ENCODE peak calls at places on chromosomes 7 and 10, in eight cellular contexts. One of them, this sample, is unnamed.
A peak's percentile ranks its signal among the peaks of the same experiment; 100 is the strongest.

GRCh38 chr7:34042406-34042805 is 137.1 kb downstream of the BMPER start:
- DNase-seq in GM10248: no peak
- DNase-seq in prostate gland: no peak
- DNase-seq in endothelial cell: no peak
- DNase-seq in SK-N-SH: no peak
- DNase-seq in AG10803: peak; percentile 74
- DNase-seq in epithelial cell of esophagus: no peak
- DNase-seq in GM20000: no peak
- DNase-seq in this sample: peak; percentile 65

GRCh38 chr10:29022513-29022912 is 266.4 kb upstream of the LYZL1 start:
- DNase-seq in GM10248: no peak
- DNase-seq in prostate gland: no peak
- DNase-seq in AG10803: no peak
- DNase-seq in endothelial cell: no peak
- DNase-seq in epithelial cell of esophagus: no peak
- DNase-seq in GM20000: no peak
- DNase-seq in SK-N-SH: peak; percentile 48
- DNase-seq in this sample: no peak

GRCh38 chr7:90999989-91000979 is 263.9 kb upstream of the FZD1 start:
- DNase-seq in GM10248: no peak
- DNase-seq in AG10803: peak; percentile 69
- DNase-seq in prostate gland: no peak
- DNase-seq in SK-N-SH: no peak
- DNase-seq in endothelial cell: no peak
- DNase-seq in GM20000: no peak
- DNase-seq in epithelial cell of esophagus: no peak
- DNase-seq in this sample: peak; percentile 23

GRCh38 chr7:121909721-121910359 is 36.9 kb downstream of the PTPRZ1 start:
- DNase-seq in epithelial cell of esophagus: no peak
- DNase-seq in prostate gland: no peak
- DNase-seq in GM10248: no peak
- DNase-seq in AG10803: peak; percentile 1
- DNase-seq in SK-N-SH: no peak
- DNase-seq in GM20000: no peak
- DNase-seq in endothelial cell: no peak
- DNase-seq in this sample: no peak

GRCh38 chr7:2231992-2232765 is 566 bp downstream of the MAD1L1 start:
- DNase-seq in GM10248: peak; percentile 51
- DNase-seq in endothelial cell: peak; percentile 21
- DNase-seq in SK-N-SH: peak; percentile 93
- DNase-seq in GM20000: peak; percentile 52
- DNase-seq in AG10803: peak; percentile 15
- DNase-seq in epithelial cell of esophagus: no peak
- DNase-seq in prostate gland: no peak
- DNase-seq in this sample: no peak

GRCh38 chr7:105439174-105439893 is 50.6 kb upstream of the SRPK2 start:
- DNase-seq in GM20000: no peak
- DNase-seq in endothelial cell: no peak
- DNase-seq in prostate gland: peak; percentile 31
- DNase-seq in AG10803: peak; percentile 96
- DNase-seq in SK-N-SH: peak; percentile 32
- DNase-seq in epithelial cell of esophagus: peak; percentile 98
- DNase-seq in GM10248: no peak
- DNase-seq in this sample: peak; percentile 96

GRCh38 chr7:158264881-158265742 is 322.5 kb downstream of the PTPRN2 start:
- DNase-seq in prostate gland: no peak
- DNase-seq in GM20000: no peak
- DNase-seq in endothelial cell: no peak
- DNase-seq in AG10803: no peak
- DNase-seq in epithelial cell of esophagus: no peak
- DNase-seq in GM10248: no peak
- DNase-seq in SK-N-SH: no peak
- DNase-seq in this sample: no peak

GRCh38 chr7:134599371-134599770 is 47.3 kb upstream of the BPGM start:
- DNase-seq in GM10248: no peak
- DNase-seq in epithelial cell of esophagus: no peak
- DNase-seq in AG10803: no peak
- DNase-seq in endothelial cell: no peak
- DNase-seq in GM20000: no peak
- DNase-seq in SK-N-SH: no peak
- DNase-seq in prostate gland: no peak
- DNase-seq in this sample: no peak

GRCh38 chr10:22438714-22439113 is 93.4 kb downstream of the SPAG6 start:
- DNase-seq in AG10803: no peak
- DNase-seq in GM10248: no peak
- DNase-seq in epithelial cell of esophagus: no peak
- DNase-seq in GM20000: no peak
- DNase-seq in endothelial cell: no peak
- DNase-seq in SK-N-SH: no peak
- DNase-seq in prostate gland: no peak
- DNase-seq in this sample: no peak

GRCh38 chr7:32164341-32164996 is 94.3 kb upstream of the PDE1C start:
- DNase-seq in GM20000: no peak
- DNase-seq in prostate gland: no peak
- DNase-seq in epithelial cell of esophagus: peak; percentile 81
- DNase-seq in GM10248: no peak
- DNase-seq in AG10803: peak; percentile 83
- DNase-seq in SK-N-SH: peak; percentile 12
- DNase-seq in endothelial cell: no peak
- DNase-seq in this sample: peak; percentile 26

GRCh38 chr7:106126170-106126938 is 14.2 kb upstream of the SYPL1 start:
- DNase-seq in AG10803: peak; percentile 45
- DNase-seq in prostate gland: no peak
- DNase-seq in GM10248: no peak
- DNase-seq in epithelial cell of esophagus: peak; percentile 83
- DNase-seq in endothelial cell: no peak
- DNase-seq in SK-N-SH: no peak
- DNase-seq in GM20000: no peak
- DNase-seq in this sample: peak; percentile 35

GRCh38 chr7:70229242-70229641 is 631.0 kb downstream of the AUTS2 start:
- DNase-seq in GM20000: no peak
- DNase-seq in SK-N-SH: no peak
- DNase-seq in GM10248: no peak
- DNase-seq in prostate gland: no peak
- DNase-seq in endothelial cell: no peak
- DNase-seq in epithelial cell of esophagus: no peak
- DNase-seq in AG10803: no peak
- DNase-seq in this sample: no peak

GRCh38 chr7:151193203-151193602 is 6.2 kb upstream of the ASB10 start:
- DNase-seq in endothelial cell: no peak
- DNase-seq in prostate gland: no peak
- DNase-seq in AG10803: no peak
- DNase-seq in epithelial cell of esophagus: no peak
- DNase-seq in GM10248: no peak
- DNase-seq in GM20000: no peak
- DNase-seq in SK-N-SH: no peak
- DNase-seq in this sample: no peak

GRCh38 chr10:42986618-42987017 is 90.3 kb upstream of the RET start:
- DNase-seq in AG10803: peak; percentile 1
- DNase-seq in epithelial cell of esophagus: no peak
- DNase-seq in SK-N-SH: no peak
- DNase-seq in GM10248: no peak
- DNase-seq in prostate gland: no peak
- DNase-seq in endothelial cell: no peak
- DNase-seq in GM20000: no peak
- DNase-seq in this sample: no peak

GRCh38 chr10:19250542-19250941 is 201.9 kb downstream of the MALRD1 start:
- DNase-seq in epithelial cell of esophagus: no peak
- DNase-seq in GM20000: no peak
- DNase-seq in prostate gland: no peak
- DNase-seq in endothelial cell: no peak
- DNase-seq in SK-N-SH: no peak
- DNase-seq in AG10803: no peak
- DNase-seq in GM10248: no peak
- DNase-seq in this sample: no peak

GRCh38 chr7:151721694-151722093 is 155.2 kb downstream of the PRKAG2 start:
- DNase-seq in endothelial cell: no peak
- DNase-seq in prostate gland: no peak
- DNase-seq in SK-N-SH: peak; percentile 89
- DNase-seq in epithelial cell of esophagus: no peak
- DNase-seq in GM10248: no peak
- DNase-seq in GM20000: no peak
- DNase-seq in AG10803: no peak
- DNase-seq in this sample: no peak

DNA sequence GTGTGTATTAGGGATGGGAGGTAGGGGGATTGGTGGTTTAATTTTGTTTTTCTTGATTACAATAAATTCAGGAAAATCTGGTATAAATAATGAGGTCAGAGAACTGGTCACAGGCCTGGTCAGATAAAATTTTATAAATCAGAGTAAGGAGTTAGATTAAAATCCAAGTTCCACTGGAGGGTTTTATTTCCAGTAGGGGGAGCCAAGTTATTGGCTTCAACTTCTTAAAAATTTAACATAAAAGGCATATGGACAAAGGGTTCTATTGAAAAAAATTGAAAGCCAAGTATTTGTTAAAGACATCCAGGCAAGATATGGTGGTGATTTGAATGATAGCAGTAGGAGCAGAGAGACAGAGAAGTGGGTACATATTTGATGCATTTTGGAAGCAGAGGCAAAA is 763.3 kb downstream of the SORCS1 start:
- DNase-seq in AG10803: no peak
- DNase-seq in GM10248: no peak
- DNase-seq in SK-N-SH: no peak
- DNase-seq in epithelial cell of esophagus: peak; percentile 44
- DNase-seq in GM20000: no peak
- DNase-seq in endothelial cell: no peak
- DNase-seq in prostate gland: no peak
- DNase-seq in this sample: peak; percentile 44
- TF ChIP-seq CTCF in AG10803: peak; percentile 46
- TF ChIP-seq CTCF in GM10248: no peak
- TF ChIP-seq CTCF in SK-N-SH: peak; percentile 41
- TF ChIP-seq CTCF in epithelial cell of esophagus: peak; percentile 44
- TF ChIP-seq CTCF in GM20000: no peak
- TF ChIP-seq CTCF in endothelial cell: peak; percentile 53
- TF ChIP-seq CTCF in prostate gland: no peak
- TF ChIP-seq CTCF in this sample: peak; percentile 87

GRCh38 chr7:119720541-119720940 is 552.4 kb upstream of the KCND2 start:
- DNase-seq in AG10803: peak; percentile 60
- DNase-seq in prostate gland: no peak
- DNase-seq in GM10248: no peak
- DNase-seq in SK-N-SH: no peak
- DNase-seq in epithelial cell of esophagus: peak; percentile 79
- DNase-seq in GM20000: no peak
- DNase-seq in endothelial cell: no peak
- DNase-seq in this sample: peak; percentile 2
- TF ChIP-seq CTCF in AG10803: no peak
- TF ChIP-seq CTCF in prostate gland: no peak
- TF ChIP-seq CTCF in GM10248: no peak
- TF ChIP-seq CTCF in SK-N-SH: no peak
- TF ChIP-seq CTCF in epithelial cell of esophagus: no peak
- TF ChIP-seq CTCF in GM20000: no peak
- TF ChIP-seq CTCF in endothelial cell: no peak
- TF ChIP-seq CTCF in this sample: no peak

DNA sequence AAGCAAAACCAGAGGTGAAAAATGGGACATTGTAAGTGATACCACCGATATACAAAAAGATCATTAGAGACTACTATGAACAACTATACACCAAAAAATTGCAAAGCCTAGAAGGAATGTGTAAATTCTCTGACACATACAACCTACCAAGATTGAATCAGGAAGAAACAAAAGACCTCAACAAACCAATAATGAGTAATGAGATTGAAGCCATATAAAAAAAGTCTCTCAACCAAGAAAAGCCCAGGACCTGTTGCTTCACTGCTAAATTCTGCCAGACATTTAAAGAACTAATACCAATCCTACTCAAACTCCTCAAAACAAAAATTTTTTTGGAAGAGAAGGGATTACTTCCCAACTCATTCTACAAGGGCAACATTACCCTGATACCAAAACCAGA is 134.0 kb downstream of the TPST1 start:
- DNase-seq in epithelial cell of esophagus: peak; percentile 33
- DNase-seq in SK-N-SH: no peak
- DNase-seq in prostate gland: no peak
- DNase-seq in GM10248: no peak
- DNase-seq in endothelial cell: no peak
- DNase-seq in GM20000: no peak
- DNase-seq in AG10803: no peak
- DNase-seq in this sample: no peak
- TF ChIP-seq CTCF in epithelial cell of esophagus: no peak
- TF ChIP-seq CTCF in SK-N-SH: no peak
- TF ChIP-seq CTCF in prostate gland: no peak
- TF ChIP-seq CTCF in GM10248: no peak
- TF ChIP-seq CTCF in endothelial cell: no peak
- TF ChIP-seq CTCF in GM20000: no peak
- TF ChIP-seq CTCF in AG10803: no peak
- TF ChIP-seq CTCF in this sample: no peak

GRCh38 chr7:100759357-100760171 is 26.2 kb downstream of the ZAN start:
- DNase-seq in epithelial cell of esophagus: no peak
- DNase-seq in endothelial cell: no peak
- DNase-seq in GM20000: no peak
- DNase-seq in SK-N-SH: no peak
- DNase-seq in GM10248: no peak
- DNase-seq in prostate gland: no peak
- DNase-seq in AG10803: no peak
- DNase-seq in this sample: no peak
- TF ChIP-seq CTCF in epithelial cell of esophagus: no peak
- TF ChIP-seq CTCF in endothelial cell: no peak
- TF ChIP-seq CTCF in GM20000: no peak
- TF ChIP-seq CTCF in SK-N-SH: no peak
- TF ChIP-seq CTCF in GM10248: no peak
- TF ChIP-seq CTCF in prostate gland: no peak
- TF ChIP-seq CTCF in AG10803: no peak
- TF ChIP-seq CTCF in this sample: no peak

GRCh38 chr7:1123721-1124120 is 35.8 kb downstream of the GPER1 start:
- DNase-seq in GM10248: no peak
- DNase-seq in prostate gland: no peak
- DNase-seq in GM20000: no peak
- DNase-seq in endothelial cell: peak; percentile 87
- DNase-seq in epithelial cell of esophagus: peak; percentile 16
- DNase-seq in SK-N-SH: peak; percentile 79
- DNase-seq in AG10803: peak; percentile 89
- DNase-seq in this sample: no peak
- TF ChIP-seq CTCF in GM10248: no peak
- TF ChIP-seq CTCF in prostate gland: no peak
- TF ChIP-seq CTCF in GM20000: no peak
- TF ChIP-seq CTCF in endothelial cell: peak; percentile 21
- TF ChIP-seq CTCF in epithelial cell of esophagus: peak; percentile 21
- TF ChIP-seq CTCF in SK-N-SH: peak; percentile 49
- TF ChIP-seq CTCF in AG10803: peak; percentile 73
- TF ChIP-seq CTCF in this sample: no peak

GRCh38 chr7:95919574-95919973 is 147.2 kb downstream of the DYNC1I1 start:
- DNase-seq in GM10248: no peak
- DNase-seq in AG10803: no peak
- DNase-seq in GM20000: no peak
- DNase-seq in epithelial cell of esophagus: no peak
- DNase-seq in endothelial cell: no peak
- DNase-seq in prostate gland: no peak
- DNase-seq in SK-N-SH: no peak
- DNase-seq in this sample: no peak
- TF ChIP-seq CTCF in GM10248: no peak
- TF ChIP-seq CTCF in AG10803: peak; percentile 30
- TF ChIP-seq CTCF in GM20000: no peak
- TF ChIP-seq CTCF in epithelial cell of esophagus: no peak
- TF ChIP-seq CTCF in endothelial cell: peak; percentile 67
- TF ChIP-seq CTCF in prostate gland: no peak
- TF ChIP-seq CTCF in SK-N-SH: peak; percentile 44
- TF ChIP-seq CTCF in this sample: peak; percentile 64

This sample was measured in HFFc6.